ENCODE peak calls at places on chromosomes 6 and 20, in eight cellular contexts. A is SK-N-SH, N is breast epithelium, G is fibroblast of mammary gland, Z is left ventricle myocardium inferior, X is fibroblast of the aortic adventitia, U is foreskin fibroblast, J is AG04450. L is an unnamed sample.

GRCh38 chr6:12149944-12150510 is 137.9 kb downstream of the HIVEP1 start:
- DNase-seq in N (no peak), U (no peak), J (no peak), G (no peak), Z (no peak), X (no peak), A (no peak), L (no peak)

GRCh38 chr6:157210954-157211353 is 112.4 kb downstream of the TMEM242 start:
- DNase-seq in A (no peak), Z (no peak), G (no peak), X (no peak), N (no peak), J (no peak), U (no peak), L (no peak)

GRCh38 chr20:38892091-38892981 is 33.9 kb upstream of the FAM83D start:
- DNase-seq in X (no peak), N (no peak), Z (no peak), J (no peak), U (no peak), A (no peak), G (no peak), L (no peak)

GRCh38 chr20:22686097-22686496 is 101.7 kb upstream of the FOXA2 start:
- DNase-seq in G (peak; percentile 59), U (peak; percentile 53), X (peak; percentile 63), A (peak; percentile 60), J (peak; percentile 6), Z (peak; percentile 40), N (no peak), L (no peak)

GRCh38 chr20:58673119-58673518 is 19.5 kb upstream of the NPEPL1 start:
- DNase-seq in U (no peak), N (no peak), A (no peak), X (no peak), G (no peak), J (no peak), Z (no peak), L (no peak)

GRCh38 chr6:5036309-5036708 is 32.5 kb upstream of the RPP40 start:
- DNase-seq in N (no peak), J (no peak), G (peak; percentile 32), U (peak; percentile 78), Z (no peak), A (no peak), X (no peak), L (no peak)

GRCh38 chr6:57123111-57123510 is 33.1 kb downstream of the ZNF451 start:
- DNase-seq in G (peak; percentile 17), U (peak; percentile 14), Z (no peak), X (no peak), A (no peak), J (no peak), N (no peak), L (no peak)

GRCh38 chr20:48738399-48739304 is 89.1 kb downstream of the PREX1 start:
- DNase-seq in J (no peak), A (no peak), U (peak; percentile 32), N (no peak), Z (no peak), G (no peak), X (no peak), L (no peak)

GRCh38 chr6:108194503-108194902 is 28.7 kb downstream of the NR2E1 start:
- DNase-seq in A (no peak), J (no peak), Z (no peak), X (no peak), G (no peak), U (no peak), N (no peak), L (no peak)

GRCh38 chr6:24584390-24584735 is 61.6 kb downstream of the KIAA0319 start:
- DNase-seq in N (no peak), G (no peak), X (no peak), U (no peak), J (no peak), Z (no peak), A (peak; percentile 38), L (no peak)

GRCh38 chr20:63942250-63943006 is 13.8 kb downstream of the UCKL1 start:
- DNase-seq in A (no peak), Z (peak; percentile 43), J (no peak), N (no peak), X (no peak), U (peak; percentile 33), G (peak; percentile 20), L (no peak)

GRCh38 chr20:5977975-5978374 is 27.5 kb downstream of the MCM8 start:
- DNase-seq in X (no peak), A (no peak), G (no peak), U (no peak), J (no peak), N (no peak), Z (no peak), L (no peak)

GRCh38 chr6:15429146-15430110 is 183.6 kb downstream of the JARID2 start:
- DNase-seq in A (no peak), N (no peak), J (no peak), Z (no peak), G (peak; percentile 78), U (peak; percentile 68), X (peak; percentile 34), L (peak; percentile 84)

GRCh38 chr20:31923388-31924271 is 28.2 kb downstream of the PDRG1 start:
- DNase-seq in N (no peak), Z (no peak), U (no peak), X (no peak), J (no peak), A (peak; percentile 35), G (no peak), L (no peak)

GRCh38 chr6:77778527-77778926 is 125.7 kb downstream of the MEI4 start:
- DNase-seq in A (no peak), G (no peak), Z (no peak), U (no peak), J (no peak), N (no peak), X (no peak), L (no peak)

GRCh38 chr20:61178431-61179080 is 73.5 kb upstream of the CDH4 start:
- DNase-seq in N (no peak), G (no peak), J (no peak), U (no peak), Z (no peak), A (no peak), X (no peak), L (no peak)

GRCh38 chr20:42100137-42100704 is 482.0 kb upstream of the CHD6 start:
- DNase-seq in X (no peak), J (no peak), Z (no peak), U (no peak), N (no peak), G (no peak), A (peak; percentile 80), L (no peak)

GRCh38 chr20:44990425-44990824 is 24.1 kb downstream of the STK4 start:
- DNase-seq in J (no peak), U (peak; percentile 33), Z (no peak), X (peak; percentile 40), A (no peak), N (no peak), G (peak; percentile 44), L (no peak)

GRCh38 chr6:159720708-159721107 is 6.6 kb upstream of the WTAP start:
- DNase-seq in U (peak; percentile 44), X (peak; percentile 51), N (no peak), G (peak; percentile 40), Z (no peak), J (no peak), A (peak; percentile 25), L (no peak)

GRCh38 chr6:14031516-14031915 is 86.1 kb upstream of the CD83 start:
- DNase-seq in U (peak; percentile 38), X (peak; percentile 40), N (peak; percentile 25), Z (no peak), G (peak; percentile 4), A (no peak), J (no peak), L (no peak)

GRCh38 chr6:10111975-10112374 is 302.9 kb downstream of the TFAP2A start:
- DNase-seq in Z (no peak), G (no peak), U (no peak), X (no peak), A (no peak), J (no peak), N (no peak), L (no peak)

DNA sequence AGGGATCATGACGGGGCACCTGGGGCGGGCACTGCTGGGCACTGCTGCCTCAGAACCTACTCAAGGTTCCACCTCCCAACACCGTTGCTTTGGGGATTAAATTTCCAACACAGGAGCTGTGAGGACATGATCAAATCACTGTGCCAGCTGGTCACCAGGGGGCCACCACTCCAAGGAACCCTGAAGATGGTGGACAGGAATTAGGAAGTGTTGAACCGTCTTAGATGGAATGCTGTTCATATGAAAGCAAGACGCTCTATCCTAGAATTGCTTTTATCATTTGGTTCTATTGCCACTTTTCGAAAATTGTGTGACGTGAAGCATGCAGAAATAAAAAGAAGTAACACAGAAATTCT is 140.3 kb downstream of the DLL1 start:
- DNase-seq in X (no peak), G (no peak), N (no peak), Z (peak; percentile 6), U (no peak), A (no peak), J (no peak), L (no peak)
- TF ChIP-seq CTCF in X (no peak), G (no peak), N (no peak), Z (no peak), U (no peak), A (no peak), J (no peak), L (no peak)

GRCh38 chr6:139288496-139289040 is 3.2 kb downstream of the TXLNB start:
- DNase-seq in Z (peak; percentile 28), A (no peak), U (no peak), X (no peak), G (no peak), N (no peak), J (no peak), L (no peak)
- H3K4me3 ChIP-seq in Z (peak overlapping the region; percentile 64), A (no peak overlapping the region), U (no peak overlapping the region), X (no peak overlapping the region), G (no peak overlapping the region), N (no peak overlapping the region), J (no peak overlapping the region), L (no peak overlapping the region)

DNA sequence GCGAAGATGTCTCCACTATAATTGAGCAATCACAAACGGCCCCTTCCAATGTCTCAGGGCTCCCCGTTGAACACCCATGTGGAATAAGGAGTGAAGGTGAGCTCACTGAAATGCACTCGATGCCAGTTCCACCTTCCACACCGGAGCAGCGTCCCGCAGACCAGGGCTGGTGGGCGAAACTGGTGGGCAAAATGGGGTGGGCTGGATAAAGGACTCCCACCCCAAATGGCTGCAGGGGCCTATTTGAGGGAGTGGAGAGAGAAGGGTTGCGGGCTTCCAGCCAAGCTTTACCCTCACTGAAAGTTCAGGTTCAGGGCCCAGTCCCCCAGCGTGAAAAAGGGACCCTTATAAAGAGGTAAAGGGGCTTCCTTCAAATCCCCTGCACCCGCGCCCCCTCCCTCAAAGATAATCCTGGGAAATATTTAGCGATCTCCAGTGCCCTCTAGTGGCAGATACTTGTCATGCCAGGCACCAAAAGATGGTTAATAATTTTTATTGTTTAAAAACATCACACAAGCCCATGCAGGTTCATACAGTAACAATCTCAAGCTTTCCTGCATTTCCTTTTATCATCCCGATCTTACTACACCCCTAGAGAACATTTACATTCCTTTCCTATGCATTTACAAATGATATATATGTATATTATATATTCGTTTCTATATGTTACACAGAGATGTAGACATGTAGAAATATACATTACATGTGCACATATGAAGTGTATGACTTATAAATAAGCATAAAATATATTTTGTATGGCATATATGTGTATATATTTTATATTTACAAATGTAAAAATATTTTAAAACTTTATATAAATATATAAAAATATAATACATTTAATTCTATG is 58.2 kb upstream of the NKX2-2 start:
- DNase-seq in Z (no peak), J (no peak), G (peak; percentile 3), A (peak; percentile 35), X (peak; percentile 20), N (no peak), U (peak; percentile 10), L (no peak)
- TF ChIP-seq CTCF in Z (peak; percentile 86), J (peak; percentile 83), G (peak; percentile 73), A (peak; percentile 93), X (peak; percentile 87), N (peak; percentile 69), U (peak; percentile 78), L (peak; percentile 84)

GRCh38 chr6:7137335-7138106 is 29.8 kb downstream of the RREB1 start:
- DNase-seq in A (no peak), Z (peak; percentile 59), J (no peak), N (no peak), G (peak; percentile 69), U (peak; percentile 81), X (peak; percentile 54), L (no peak)
- H3K4me3 ChIP-seq in A (no peak overlapping the region), Z (peak overlapping the region; percentile 27), J (peak overlapping the region; percentile 36), N (no peak overlapping the region), G (no peak overlapping the region), U (peak overlapping the region; percentile 18), X (peak overlapping the region; percentile 22), L (no peak overlapping the region)

L was measured in astrocyte of the cerebellum.